ENCODE peak calls at places on chromosome 3, in five cellular contexts. One of them, this sample, is unnamed.
A peak's percentile ranks its signal among the peaks of the same experiment; 100 is the strongest.

GRCh38 chr3:128232421-128233180 is 79.3 kb downstream of the EEFSEC start:
- DNase-seq in HepG2: no peak
- DNase-seq in A549: no peak
- DNase-seq in K562: no peak
- DNase-seq in GM12878: no peak
- DNase-seq in this sample: no peak

GRCh38 chr3:157794771-157795170 is 291.6 kb upstream of the VEPH1 start:
- DNase-seq in HepG2: no peak
- DNase-seq in A549: no peak
- DNase-seq in K562: no peak
- DNase-seq in GM12878: no peak
- DNase-seq in this sample: no peak

GRCh38 chr3:119703900-119704531 is 1.2 kb downstream of the CFAP91 start:
- DNase-seq in HepG2: peak; percentile 17
- DNase-seq in A549: no peak
- DNase-seq in K562: no peak
- DNase-seq in GM12878: no peak
- DNase-seq in this sample: no peak

GRCh38 chr3:77096966-77097890 is 57.3 kb downstream of the ROBO2 start:
- DNase-seq in HepG2: no peak
- DNase-seq in A549: no peak
- DNase-seq in K562: peak; percentile 25
- DNase-seq in GM12878: no peak
- DNase-seq in this sample: no peak

GRCh38 chr3:72114773-72115172 is 329.8 kb upstream of the PROK2 start:
- DNase-seq in HepG2: no peak
- DNase-seq in A549: no peak
- DNase-seq in K562: no peak
- DNase-seq in GM12878: no peak
- DNase-seq in this sample: no peak

GRCh38 chr3:47007482-47008257 is 28.2 kb downstream of the NBEAL2 start:
- DNase-seq in HepG2: no peak
- DNase-seq in A549: no peak
- DNase-seq in K562: no peak
- DNase-seq in GM12878: no peak
- DNase-seq in this sample: no peak

GRCh38 chr3:137121704-137122314 is 164.0 kb downstream of the IL20RB start:
- DNase-seq in HepG2: peak; percentile 31
- DNase-seq in A549: peak; percentile 64
- DNase-seq in K562: peak; percentile 34
- DNase-seq in GM12878: peak; percentile 8
- DNase-seq in this sample: peak; percentile 58

GRCh38 chr3:126494204-126494603 is 18.5 kb upstream of the ZXDC start:
- DNase-seq in HepG2: no peak
- DNase-seq in A549: no peak
- DNase-seq in K562: no peak
- DNase-seq in GM12878: no peak
- DNase-seq in this sample: no peak

GRCh38 chr3:4233488-4233887 is 69.7 kb upstream of the SETMAR start:
- DNase-seq in HepG2: no peak
- DNase-seq in A549: no peak
- DNase-seq in K562: no peak
- DNase-seq in GM12878: no peak
- DNase-seq in this sample: no peak

GRCh38 chr3:147002721-147003120 is 397.6 kb upstream of the PLSCR5 start:
- DNase-seq in HepG2: no peak
- DNase-seq in A549: no peak
- DNase-seq in K562: no peak
- DNase-seq in GM12878: no peak
- DNase-seq in this sample: no peak

GRCh38 chr3:49566312-49566711 is 12.0 kb downstream of the BSN start:
- DNase-seq in HepG2: no peak
- DNase-seq in A549: peak; percentile 6
- DNase-seq in K562: no peak
- DNase-seq in GM12878: no peak
- DNase-seq in this sample: no peak

GRCh38 chr3:179713643-179714090 is 60.8 kb downstream of the USP13 start:
- DNase-seq in HepG2: no peak
- DNase-seq in A549: no peak
- DNase-seq in K562: no peak
- DNase-seq in GM12878: no peak
- DNase-seq in this sample: no peak

GRCh38 chr3:102235679-102236078 is 199.1 kb upstream of the ZPLD1 start:
- DNase-seq in HepG2: peak; percentile 11
- DNase-seq in A549: peak; percentile 10
- DNase-seq in K562: no peak
- DNase-seq in GM12878: no peak
- DNase-seq in this sample: peak; percentile 26

GRCh38 chr3:152382312-152383135 is 113.8 kb downstream of the MBNL1 start:
- DNase-seq in HepG2: no peak
- DNase-seq in A549: no peak
- DNase-seq in K562: no peak
- DNase-seq in GM12878: no peak
- DNase-seq in this sample: no peak
- TF ChIP-seq ESRRA in HepG2: no peak
- TF ChIP-seq ESRRA in A549: no peak
- TF ChIP-seq ESRRA in K562: no peak
- TF ChIP-seq ESRRA in GM12878: no peak
- TF ChIP-seq ESRRA in this sample: no peak

GRCh38 chr3:125052671-125053303 is 3.0 kb downstream of the HEG1 start:
- DNase-seq in HepG2: peak; percentile 77
- DNase-seq in A549: peak; percentile 14
- DNase-seq in K562: no peak
- DNase-seq in GM12878: no peak
- DNase-seq in this sample: no peak

GRCh38 chr3:125053304-125053699 is 2.5 kb downstream of the HEG1 start:
- DNase-seq in HepG2: no peak
- DNase-seq in A549: no peak
- DNase-seq in K562: no peak
- DNase-seq in GM12878: no peak
- DNase-seq in this sample: no peak

GRCh38 chr3:125050486-125051172 is 5.2 kb downstream of the HEG1 start:
- DNase-seq in HepG2: no peak
- DNase-seq in A549: no peak
- DNase-seq in K562: no peak
- DNase-seq in GM12878: no peak
- DNase-seq in this sample: no peak

GRCh38 chr3:125051205-125051604 is 4.6 kb downstream of the HEG1 start:
- DNase-seq in HepG2: no peak
- DNase-seq in A549: no peak
- DNase-seq in K562: no peak
- DNase-seq in GM12878: no peak
- DNase-seq in this sample: no peak

GRCh38 chr3:125051715-125052581 is 3.8 kb downstream of the HEG1 start:
- DNase-seq in HepG2: no peak
- DNase-seq in A549: no peak
- DNase-seq in K562: no peak
- DNase-seq in GM12878: peak; percentile 56
- DNase-seq in this sample: no peak
- TF ChIP-seq ESRRA in HepG2: no peak
- TF ChIP-seq ESRRA in A549: no peak
- TF ChIP-seq ESRRA in K562: no peak
- TF ChIP-seq ESRRA in GM12878: no peak
- TF ChIP-seq ESRRA in this sample: no peak

DNA sequence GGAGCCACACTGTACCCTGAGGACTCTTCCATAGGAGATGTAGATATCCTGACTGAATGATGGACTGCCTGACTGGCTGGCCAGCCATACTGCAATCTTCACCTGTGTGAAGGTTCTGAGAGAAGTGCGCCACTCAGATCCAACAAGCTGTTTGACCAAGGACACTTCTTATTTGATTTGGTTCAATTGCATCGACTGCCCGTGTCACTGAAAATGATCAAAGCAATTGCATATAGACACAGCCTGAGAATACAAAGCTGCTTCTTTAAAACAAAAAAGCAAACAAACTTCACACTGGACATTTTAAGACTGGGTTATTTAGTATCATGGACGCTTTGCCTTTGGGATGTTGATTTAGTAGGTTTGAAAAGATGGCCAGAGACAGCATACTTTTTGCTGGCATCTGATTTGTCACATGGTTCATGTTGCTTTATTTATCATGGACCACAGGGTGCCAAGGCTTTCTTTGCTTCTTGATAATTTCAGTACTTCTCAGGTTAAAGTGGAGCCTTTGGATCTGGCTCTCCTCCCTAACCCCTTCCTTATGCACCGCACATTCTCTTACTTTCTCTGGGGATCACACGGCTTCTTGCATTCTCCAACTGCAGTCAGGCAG is 151.1 kb downstream of the CD47 start:
- DNase-seq in HepG2: peak; percentile 20
- DNase-seq in A549: no peak
- DNase-seq in K562: no peak
- DNase-seq in GM12878: no peak
- DNase-seq in this sample: no peak
- TF ChIP-seq ESRRA in HepG2: no peak
- TF ChIP-seq ESRRA in A549: no peak
- TF ChIP-seq ESRRA in K562: no peak
- TF ChIP-seq ESRRA in GM12878: no peak
- TF ChIP-seq ESRRA in this sample: no peak

GRCh38 chr3:20346369-20346768 is 160.4 kb upstream of the SGO1 start:
- DNase-seq in HepG2: no peak
- DNase-seq in A549: no peak
- DNase-seq in K562: no peak
- DNase-seq in GM12878: no peak
- DNase-seq in this sample: no peak
- TF ChIP-seq ESRRA in HepG2: no peak
- TF ChIP-seq ESRRA in A549: no peak
- TF ChIP-seq ESRRA in K562: no peak
- TF ChIP-seq ESRRA in GM12878: no peak
- TF ChIP-seq ESRRA in this sample: no peak

GRCh38 chr3:35651888-35652287 is 12.6 kb downstream of the ARPP21 start:
- DNase-seq in HepG2: no peak
- DNase-seq in A549: peak; percentile 49
- DNase-seq in K562: no peak
- DNase-seq in GM12878: no peak
- DNase-seq in this sample: no peak

GRCh38 chr3:35649405-35649804 is 10.1 kb downstream of the ARPP21 start:
- DNase-seq in HepG2: no peak
- DNase-seq in A549: no peak
- DNase-seq in K562: no peak
- DNase-seq in GM12878: no peak
- DNase-seq in this sample: no peak

GRCh38 chr3:35651456-35651855 is 12.1 kb downstream of the ARPP21 start:
- DNase-seq in HepG2: no peak
- DNase-seq in A549: no peak
- DNase-seq in K562: no peak
- DNase-seq in GM12878: no peak
- DNase-seq in this sample: no peak

GRCh38 chr3:35645189-35645588 is 5.9 kb downstream of the ARPP21 start:
- DNase-seq in HepG2: no peak
- DNase-seq in A549: no peak
- DNase-seq in K562: no peak
- DNase-seq in GM12878: no peak
- DNase-seq in this sample: no peak

DNA sequence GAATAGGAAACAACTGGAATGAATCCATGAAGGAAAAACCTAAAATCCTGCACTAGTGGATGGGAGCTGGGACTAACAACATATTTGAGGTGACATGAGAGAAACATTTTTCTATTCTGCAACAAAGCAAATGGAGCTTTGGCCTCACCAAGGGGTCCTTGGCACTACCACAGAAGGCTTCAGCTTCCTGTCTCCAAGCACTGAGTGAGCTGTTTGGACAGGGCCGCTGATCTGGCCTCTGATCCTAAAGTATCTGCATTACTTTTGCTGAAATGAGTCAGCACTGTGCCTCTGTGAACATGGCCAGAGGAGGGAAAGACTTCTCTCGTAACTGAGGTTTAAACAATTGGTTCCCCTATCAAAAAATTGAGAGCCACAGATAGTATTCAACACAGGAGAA is 9.0 kb downstream of the ARPP21 start:
- DNase-seq in HepG2: no peak
- DNase-seq in A549: peak; percentile 10
- DNase-seq in K562: no peak
- DNase-seq in GM12878: no peak
- DNase-seq in this sample: no peak
- TF ChIP-seq ESRRA in HepG2: no peak
- TF ChIP-seq ESRRA in A549: no peak
- TF ChIP-seq ESRRA in K562: no peak
- TF ChIP-seq ESRRA in GM12878: no peak
- TF ChIP-seq ESRRA in this sample: no peak

DNA sequence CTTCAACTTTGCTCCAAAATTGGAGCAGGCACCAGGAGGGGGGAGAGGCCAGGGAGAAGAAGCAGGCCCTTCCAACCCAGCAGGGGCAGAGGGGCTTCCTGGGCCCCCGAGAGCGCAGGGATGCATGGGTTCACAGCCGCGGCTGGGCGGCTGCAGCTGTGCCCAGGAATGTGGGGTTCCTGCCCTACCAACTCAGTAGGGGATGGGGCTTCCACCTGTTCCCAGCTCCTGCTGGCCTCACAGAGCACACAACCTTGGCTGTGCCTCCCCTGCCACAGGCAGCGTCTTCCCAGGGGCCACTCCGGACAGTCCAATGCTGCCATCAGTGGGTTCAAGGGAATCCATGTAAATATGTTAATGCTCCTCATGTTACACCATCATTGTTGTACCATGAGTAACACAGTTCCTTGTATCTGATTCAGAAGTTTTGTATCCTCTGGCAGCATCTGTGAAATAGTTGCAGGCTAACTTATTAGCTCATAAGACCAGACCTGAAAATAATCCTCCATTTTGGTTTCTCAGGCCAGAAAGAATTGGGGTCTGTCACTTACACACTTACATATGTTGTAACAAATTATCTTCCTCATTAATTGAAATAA is 12.1 kb upstream of the SIAH2 start:
- DNase-seq in HepG2: no peak
- DNase-seq in A549: no peak
- DNase-seq in K562: no peak
- DNase-seq in GM12878: no peak
- DNase-seq in this sample: no peak
- TF ChIP-seq ESRRA in HepG2: no peak
- TF ChIP-seq ESRRA in A549: no peak
- TF ChIP-seq ESRRA in K562: no peak
- TF ChIP-seq ESRRA in GM12878: no peak
- TF ChIP-seq ESRRA in this sample: no peak

This sample was measured in WTC11.